ENCODE peak calls at places on chromosomes 2 and 18, in nine cellular contexts. H is MM.1S, C is OCI-LY7, N is bronchial epithelial cell, B is PC-9, V is activated B cell treated with CpG ODN at 0.5 μM for 24 hours, U is natural killer cell, S is AG10803, Q is SK-N-SH. J is an unnamed sample.

GRCh38 chr2:64749446-64749845 is 95.7 kb upstream of the SERTAD2 start:
- DNase-seq in H (peak; percentile 37), C (peak; percentile 63), N (peak; percentile 68), Q (no peak), U (no peak), S (no peak), V (no peak), B (no peak), J (no peak)

GRCh38 chr18:44733069-44733753 is 52.5 kb downstream of the SETBP1 start:
- DNase-seq in U (no peak), N (peak; percentile 96), B (no peak), H (no peak), Q (no peak), V (no peak), C (no peak), S (peak; percentile 92), J (peak; percentile 94)

GRCh38 chr2:98346259-98347236 is at the start of gene CNGA3:
- DNase-seq in B (no peak), N (no peak), H (no peak), C (no peak), S (peak; percentile 6), U (no peak), Q (peak; percentile 54), V (peak; percentile 30), J (no peak)

GRCh38 chr18:59300676-59301285 is 17.7 kb downstream of the CPLX4 start:
- DNase-seq in S (no peak), C (no peak), N (peak; percentile 69), U (no peak), V (no peak), B (peak; percentile 6), Q (no peak), H (peak; percentile 48), J (no peak)

GRCh38 chr2:231737761-231738160 is 29.4 kb downstream of the PTMA start:
- DNase-seq in N (no peak), H (no peak), C (no peak), S (no peak), B (no peak), U (no peak), Q (no peak), V (no peak), J (no peak)

GRCh38 chr2:74864728-74865722 is 31.1 kb downstream of the HK2 start:
- DNase-seq in Q (peak; percentile 46), V (no peak), N (peak; percentile 85), H (no peak), B (peak; percentile 72), S (peak; percentile 45), U (no peak), C (no peak), J (no peak)

GRCh38 chr2:20225294-20226151 is 593 bp upstream of the SDC1 start:
- DNase-seq in U (no peak), C (peak; percentile 29), V (peak; percentile 33), N (peak; percentile 71), H (peak; percentile 93), B (peak; percentile 88), S (peak; percentile 41), Q (no peak), J (no peak)

GRCh38 chr2:7899923-7900322 is 781.9 kb upstream of the ID2 start:
- DNase-seq in S (no peak), H (no peak), N (no peak), U (no peak), C (no peak), B (no peak), V (no peak), Q (no peak), J (no peak)

GRCh38 chr2:188217266-188217665 is 74.4 kb upstream of the GULP1 start:
- DNase-seq in S (no peak), C (no peak), B (no peak), U (no peak), H (no peak), Q (no peak), V (no peak), N (no peak), J (no peak)

GRCh38 chr18:8359076-8359475 is 250.2 kb upstream of the RAB12 start:
- DNase-seq in S (no peak), N (no peak), U (no peak), B (no peak), C (no peak), Q (no peak), H (no peak), V (no peak), J (no peak)
- TF ChIP-seq CTCF in S (no peak), N (no peak), U (no peak), B (no peak), C (no peak), Q (no peak), H (no peak), V (no peak), J (no peak)

GRCh38 chr2:53422979-53423378 is 344.6 kb upstream of the CHAC2 start:
- DNase-seq in C (peak; percentile 63), V (no peak), U (no peak), N (peak; percentile 39), H (peak; percentile 74), S (peak; percentile 65), Q (peak; percentile 8), B (no peak), J (no peak)
- TF ChIP-seq CTCF in C (peak; percentile 81), V (no peak), U (no peak), N (peak; percentile 61), H (peak; percentile 74), S (peak; percentile 62), Q (peak; percentile 47), B (no peak), J (no peak)

GRCh38 chr2:127526142-127526939 is at the start of gene IWS1:
- DNase-seq in N (peak; percentile 92), V (peak; percentile 85), U (peak; percentile 90), S (peak; percentile 95), C (peak; percentile 97), H (peak; percentile 96), Q (peak; percentile 94), B (peak; percentile 95), J (peak; percentile 94)

GRCh38 chr2:127530245-127531132 is 4.2 kb upstream of the IWS1 start:
- DNase-seq in C (no peak), B (no peak), N (peak; percentile 77), V (no peak), S (no peak), Q (no peak), U (no peak), H (no peak), J (no peak)

GRCh38 chr2:127528487-127528886 is 2.2 kb upstream of the IWS1 start:
- DNase-seq in C (peak; percentile 27), Q (no peak), S (no peak), N (no peak), H (no peak), B (no peak), U (no peak), V (no peak), J (no peak)

GRCh38 chr2:127525692-127526141 is 572 bp downstream of the IWS1 start:
- DNase-seq in C (peak; percentile 55), U (no peak), B (no peak), H (peak; percentile 42), Q (peak; percentile 47), V (no peak), S (peak; percentile 66), N (peak; percentile 48), J (no peak)

DNA sequence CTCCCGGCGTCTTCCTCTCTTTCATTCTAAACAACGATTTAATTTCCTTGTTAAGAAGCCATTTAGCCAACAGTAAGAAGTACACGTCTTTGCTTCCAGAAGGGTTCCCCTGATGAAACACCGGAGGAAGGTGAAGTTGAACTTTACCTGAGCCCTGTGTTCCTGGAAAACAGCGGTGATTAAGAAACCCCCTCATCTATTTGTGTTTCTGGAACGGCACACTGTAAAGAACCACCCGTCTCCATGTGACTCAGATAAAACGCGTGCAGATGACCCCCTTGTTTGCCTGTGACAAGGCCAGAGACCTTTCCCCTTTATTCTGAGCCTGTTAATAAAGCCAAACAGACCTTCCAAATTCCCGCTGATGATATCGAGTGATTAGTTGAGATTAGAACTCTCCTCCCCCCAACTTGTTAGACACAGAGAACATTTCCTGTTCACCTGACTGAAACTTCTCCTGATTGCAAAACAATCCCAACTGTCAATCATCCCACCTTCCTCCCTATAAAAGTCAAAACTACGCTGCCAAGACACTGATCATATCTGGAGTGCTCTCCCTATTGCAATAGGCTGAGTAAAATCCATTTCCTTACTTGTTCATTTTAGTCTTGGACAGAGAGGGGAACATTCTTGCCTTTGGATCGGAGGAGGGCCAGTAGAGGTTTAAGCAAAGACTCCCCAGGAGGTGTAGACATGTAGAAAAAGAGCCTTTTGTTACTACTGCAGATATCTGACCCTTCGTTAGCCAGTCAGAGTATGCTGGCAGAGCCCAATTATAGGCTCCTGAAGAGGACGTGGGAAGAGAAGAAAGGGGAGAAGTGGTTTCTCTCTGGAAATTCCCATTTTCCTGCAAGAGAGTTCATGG is 883 bp upstream of the IWS1 start:
- DNase-seq in H (peak; percentile 42), C (peak; percentile 51), B (peak; percentile 40), S (no peak), N (peak; percentile 88), Q (peak; percentile 44), U (no peak), V (no peak), J (no peak)
- TF ChIP-seq CTCF in H (no peak), C (peak; percentile 60), B (no peak), S (peak; percentile 35), N (peak; percentile 22), Q (peak; percentile 26), U (no peak), V (no peak), J (no peak)

GRCh38 chr2:70984228-70984575 is 5.8 kb downstream of the ANKRD53 start:
- DNase-seq in B (no peak), C (no peak), H (no peak), S (no peak), Q (no peak), U (no peak), N (no peak), V (no peak), J (no peak)

GRCh38 chr2:70983506-70984227 is 5.2 kb downstream of the ANKRD53 start:
- DNase-seq in H (no peak), C (no peak), U (peak; percentile 10), B (no peak), V (no peak), Q (no peak), N (no peak), S (no peak), J (no peak)

GRCh38 chr2:70985956-70986355 is 7.5 kb downstream of the ANKRD53 start:
- DNase-seq in H (no peak), U (peak; percentile 1), B (no peak), Q (no peak), C (no peak), V (no peak), S (no peak), N (no peak), J (no peak)

GRCh38 chr2:70985283-70985688 is 6.9 kb downstream of the ANKRD53 start:
- DNase-seq in S (no peak), V (no peak), N (no peak), C (no peak), H (no peak), B (no peak), Q (no peak), U (no peak), J (no peak)

DNA sequence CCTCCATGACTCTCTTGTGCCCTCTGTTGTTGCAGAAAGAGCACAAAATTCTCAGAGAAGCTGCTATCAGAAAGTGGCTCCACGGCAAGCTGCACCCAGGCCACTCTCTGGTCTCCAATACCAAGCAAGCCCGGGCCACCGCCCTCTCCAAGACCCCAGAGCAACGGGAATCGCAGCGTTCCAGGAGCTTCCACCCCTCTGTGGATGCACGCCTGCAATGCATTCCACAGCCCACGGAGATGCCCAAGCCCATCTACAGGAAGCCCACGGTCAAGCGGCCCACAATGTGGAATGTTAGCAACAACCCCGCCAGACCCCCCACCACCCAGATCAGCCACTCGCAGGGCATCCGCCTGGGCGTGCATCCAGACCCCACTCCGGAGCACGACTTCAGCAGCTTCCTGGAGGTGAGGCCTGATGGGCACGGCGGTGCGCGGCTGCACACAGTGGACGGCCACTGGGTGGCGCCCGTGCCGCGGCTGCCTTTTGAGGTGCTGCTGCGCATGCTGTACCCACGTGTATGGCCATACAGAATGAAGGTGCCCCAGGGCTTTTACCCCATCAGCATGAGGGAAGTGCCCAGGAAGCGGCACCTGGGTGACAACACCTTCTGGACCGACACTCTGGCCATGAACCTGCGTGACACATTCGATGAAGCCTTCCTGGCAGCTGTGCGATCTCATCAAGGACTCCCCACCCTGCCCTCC is 6.3 kb downstream of the ANKRD53 start:
- DNase-seq in Q (peak; percentile 71), U (peak; percentile 81), V (peak; percentile 52), H (peak; percentile 68), N (peak; percentile 41), S (peak; percentile 36), B (peak; percentile 52), C (peak; percentile 59), J (no peak)
- TF ChIP-seq CTCF in Q (peak; percentile 35), U (peak; percentile 92), V (no peak), H (peak; percentile 85), N (peak; percentile 88), S (peak; percentile 60), B (no peak), C (peak; percentile 83), J (peak; percentile 95)